ENCODE peak calls at places on chromosomes 1 and 21, in six cellular contexts. H is heart right ventricle, S is colonic mucosa, N is Calu3, Z is RWPE1, U is GM10248. Y is an unnamed sample.

GRCh38 chr1:13619909-13620308 is 36.3 kb downstream of the PDPN start:
- DNase-seq in H (no peak), S (no peak), N (no peak), Z (peak; percentile 15), U (no peak), Y (no peak)

GRCh38 chr1:45906883-45907282 is 103.5 kb downstream of the MAST2 start:
- DNase-seq in H (no peak), S (no peak), N (no peak), Z (no peak), U (no peak), Y (no peak)

GRCh38 chr1:23825076-23825761 is at the start of gene HMGCL:
- DNase-seq in H (peak; percentile 90), S (peak; percentile 94), N (peak; percentile 85), Z (peak; percentile 94), U (peak; percentile 95), Y (peak; percentile 96)

GRCh38 chr1:7384121-7384520 is 387.0 kb upstream of the VAMP3 start:
- DNase-seq in H (no peak), S (peak; percentile 4), N (no peak), Z (no peak), U (no peak), Y (no peak)

GRCh38 chr1:170494369-170494768 is 37.6 kb upstream of the GORAB start:
- DNase-seq in H (no peak), S (peak; percentile 56), N (peak; percentile 56), Z (peak; percentile 5), U (no peak), Y (no peak)

GRCh38 chr1:113252166-113252565 is 138.1 kb upstream of the MAGI3 start:
- DNase-seq in H (no peak), S (no peak), N (no peak), Z (no peak), U (no peak), Y (no peak)

GRCh38 chr21:27823652-27824201 is 856.8 kb upstream of the ADAMTS5 start:
- DNase-seq in H (no peak), S (no peak), N (no peak), Z (no peak), U (no peak), Y (no peak)

GRCh38 chr1:169682077-169682476 is 29.3 kb downstream of the SELL start:
- DNase-seq in H (no peak), S (no peak), N (no peak), Z (no peak), U (no peak), Y (no peak)

GRCh38 chr1:244272471-244273261 is 179.0 kb downstream of the ADSS2 start:
- DNase-seq in H (peak; percentile 25), S (peak; percentile 70), N (peak; percentile 79), Z (peak; percentile 80), U (peak; percentile 76), Y (peak; percentile 69)

GRCh38 chr1:65509912-65510680 is 89.6 kb downstream of the LEPR start:
- DNase-seq in H (no peak), S (no peak), N (no peak), Z (no peak), U (no peak), Y (no peak)

GRCh38 chr1:68230901-68231626 is 1.3 kb downstream of the WLS start:
- DNase-seq in H (peak; percentile 38), S (peak; percentile 47), N (peak; percentile 38), Z (peak; percentile 41), U (peak; percentile 20), Y (no peak)

GRCh38 chr1:182568647-182569284 is 20.3 kb downstream of the RNASEL start:
- DNase-seq in H (no peak), S (peak; percentile 1), N (no peak), Z (no peak), U (peak; percentile 27), Y (no peak)

GRCh38 chr21:42248241-42248640 is 29.3 kb downstream of the ABCG1 start:
- DNase-seq in H (no peak), S (no peak), N (no peak), Z (no peak), U (no peak), Y (no peak)

GRCh38 chr1:29752141-29752540 is 515.8 kb downstream of the PTPRU start:
- DNase-seq in H (no peak), S (peak; percentile 2), N (no peak), Z (no peak), U (no peak), Y (no peak)

GRCh38 chr1:61050541-61051454 is 31.6 kb upstream of the NFIA start:
- DNase-seq in H (peak; percentile 80), S (peak; percentile 66), N (peak; percentile 43), Z (peak; percentile 34), U (no peak), Y (peak; percentile 67)

GRCh38 chr1:160104520-160104885 is 6.1 kb upstream of the IGSF8 start:
- DNase-seq in H (no peak), S (no peak), N (no peak), Z (no peak), U (no peak), Y (no peak)

GRCh38 chr1:160105155-160105554 is 6.7 kb upstream of the IGSF8 start:
- DNase-seq in H (no peak), S (no peak), N (no peak), Z (no peak), U (no peak), Y (no peak)

GRCh38 chr1:160101037-160101716 is 2.8 kb upstream of the IGSF8 start:
- DNase-seq in H (peak; percentile 79), S (peak; percentile 67), N (peak; percentile 83), Z (peak; percentile 75), U (peak; percentile 86), Y (peak; percentile 83)

GRCh38 chr1:160101717-160102522 is 3.5 kb upstream of the IGSF8 start:
- DNase-seq in H (no peak), S (no peak), N (no peak), Z (no peak), U (no peak), Y (no peak)

DNA sequence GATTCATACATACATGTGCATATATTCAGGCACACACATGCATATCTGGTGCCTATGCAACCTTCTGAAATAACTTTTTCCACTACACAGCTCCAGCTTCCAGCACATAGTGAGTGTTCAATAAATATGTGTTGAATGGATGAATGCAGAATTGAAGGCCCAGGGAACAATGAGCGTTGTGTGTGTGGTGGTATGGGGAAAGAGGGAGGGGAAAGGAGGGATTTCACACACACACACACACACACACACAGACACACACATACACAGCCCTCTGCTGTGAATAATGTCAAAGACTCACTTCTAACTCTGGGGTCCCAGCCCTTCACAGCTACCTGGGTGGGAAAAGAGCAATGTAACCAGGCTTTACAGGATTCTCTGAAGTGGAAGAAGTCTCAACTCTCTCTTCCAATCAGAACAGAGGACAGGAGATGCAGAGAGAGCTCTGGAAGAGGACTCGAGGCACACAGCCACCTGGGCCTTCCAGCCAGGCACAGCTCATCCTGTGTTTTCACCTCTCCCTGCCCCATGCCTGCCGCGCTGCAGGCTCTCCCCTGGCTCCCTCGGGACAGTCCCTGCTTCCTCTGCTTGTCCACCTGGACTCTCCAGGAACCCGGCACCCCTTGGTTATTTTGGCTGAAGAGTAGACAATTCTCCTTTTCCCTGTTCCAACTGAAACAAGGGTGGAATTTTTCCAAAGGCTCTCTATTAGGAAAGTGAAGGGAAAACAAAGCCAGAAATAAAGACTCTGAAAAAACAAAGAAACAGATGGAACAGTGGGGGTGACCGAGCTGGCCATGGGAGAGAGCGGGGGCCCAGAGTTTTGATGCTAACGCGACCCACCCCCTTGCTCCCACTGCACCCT is 5.5 kb upstream of the IGSF8 start:
- DNase-seq in H (no peak), S (no peak), N (no peak), Z (no peak), U (no peak), Y (no peak)
- TF ChIP-seq CTCF in H (no peak), S (no peak), N (no peak), Z (no peak), U (no peak), Y (no peak)

GRCh38 chr1:52364235-52364839 is 1.7 kb downstream of the CC2D1B start:
- DNase-seq in H (no peak), S (peak; percentile 29), N (no peak), Z (no peak), U (no peak), Y (no peak)
- TF ChIP-seq CTCF in H (no peak), S (no peak), N (no peak), Z (no peak), U (no peak), Y (no peak)

DNA sequence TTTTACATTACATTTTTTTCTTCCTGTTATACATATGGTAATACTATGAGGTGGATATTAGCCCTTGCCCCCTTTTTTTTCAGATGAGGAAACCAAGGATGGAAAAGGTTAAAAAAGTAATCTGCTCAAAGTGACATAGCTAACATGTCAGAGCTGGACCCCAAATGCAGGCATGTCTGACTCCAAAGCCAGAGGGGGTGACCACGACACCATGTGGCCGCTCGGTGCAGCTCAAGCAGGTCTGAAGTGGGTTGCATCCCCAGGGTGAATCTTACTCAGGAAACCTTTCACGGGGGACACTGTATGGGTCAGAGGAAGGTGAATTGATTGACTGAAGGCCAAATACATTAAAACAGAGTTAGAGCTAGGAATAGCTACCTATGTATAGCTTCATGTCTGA is 34.8 kb downstream of the CD34 start:
- DNase-seq in H (no peak), S (no peak), N (no peak), Z (no peak), U (no peak), Y (no peak)
- TF ChIP-seq CTCF in H (peak; percentile 26), S (no peak), N (no peak), Z (no peak), U (peak; percentile 38), Y (no peak)

GRCh38 chr1:222814536-222815366 is at the start of gene DISP1:
- DNase-seq in H (peak; percentile 88), S (peak; percentile 81), N (peak; percentile 81), Z (peak; percentile 71), U (peak; percentile 89), Y (peak; percentile 69)
- TF ChIP-seq CTCF in H (no peak), S (no peak), N (no peak), Z (no peak), U (no peak), Y (no peak)

GRCh38 chr1:246351726-246352125 is 155.4 kb downstream of the SMYD3 start:
- DNase-seq in H (no peak), S (no peak), N (no peak), Z (no peak), U (no peak), Y (no peak)

GRCh38 chr1:246350745-246351144 is 156.3 kb downstream of the SMYD3 start:
- DNase-seq in H (no peak), S (no peak), N (no peak), Z (no peak), U (no peak), Y (no peak)

DNA sequence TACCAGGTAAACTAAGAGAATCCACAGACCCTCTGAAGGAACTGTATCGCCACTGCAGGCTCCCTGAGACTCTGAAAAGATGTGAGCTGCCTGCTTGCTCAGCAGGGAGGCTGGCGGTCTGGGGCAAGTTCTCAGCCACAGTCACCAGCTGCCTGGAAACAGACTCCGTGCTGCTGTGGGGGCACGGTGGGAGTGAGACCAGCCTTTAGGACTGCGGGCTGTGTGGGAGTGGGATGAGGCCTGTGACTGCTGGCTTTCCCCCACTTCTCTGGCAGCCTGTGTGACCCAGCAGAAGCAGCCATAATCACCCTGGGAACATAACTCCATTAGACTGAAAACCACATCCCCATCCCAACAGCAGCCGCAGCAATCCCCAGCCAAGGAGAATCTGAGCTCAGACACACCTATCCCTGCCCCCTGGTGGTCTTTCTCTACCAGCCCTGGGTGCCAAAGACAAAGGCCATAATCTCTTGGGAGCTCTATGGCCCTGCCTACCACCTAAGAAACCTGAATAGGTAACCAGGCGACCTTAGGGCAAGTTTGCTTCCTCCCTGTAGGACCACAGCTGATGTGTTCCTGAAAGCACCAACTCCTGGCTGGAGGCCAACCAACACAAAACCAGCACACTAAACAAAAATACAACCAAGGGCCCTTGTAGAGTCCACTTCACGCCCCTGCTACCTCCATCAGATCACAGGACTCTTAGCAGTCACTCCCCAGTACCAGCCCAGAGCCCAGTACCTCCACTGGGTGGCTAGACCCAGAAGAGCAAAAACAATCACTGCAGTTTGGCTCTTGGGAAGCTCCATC is 151.5 kb downstream of the SMYD3 start:
- DNase-seq in H (no peak), S (no peak), N (peak; percentile 23), Z (no peak), U (no peak), Y (peak; percentile 18)
- TF ChIP-seq CTCF in H (no peak), S (no peak), N (peak; percentile 16), Z (no peak), U (no peak), Y (no peak)